ENCODE peak calls at places on chromosome 11, in ten cellular contexts. M is transverse colon; I is osteocyte; P is CD8-positive, alpha-beta T cell; H is GM12865; Q is PC-3; K is bronchial epithelial cell; C is GM20000; J is HFF-Myc; U is GM06990. N is an unnamed sample.

GRCh38 chr11:107576497-107577086 is 11.1 kb upstream of the ALKBH8 start:
- DNase-seq in M (peak), I (no peak), P (peak), H (peak), Q (peak), K (peak), C (peak), J (no peak), U (no peak), N (no peak)

GRCh38 chr11:133040289-133040893 is 491.9 kb downstream of the OPCML start:
- DNase-seq in M (no peak), I (no peak), P (no peak), H (no peak), Q (no peak), K (peak), C (no peak), J (no peak), U (no peak), N (no peak)

GRCh38 chr11:22338465-22338810 is 257 bp downstream of the SLC17A6 start:
- DNase-seq in M (no peak), I (no peak), P (no peak), H (no peak), Q (no peak), K (no peak), C (no peak), J (no peak), U (no peak), N (no peak)

GRCh38 chr11:100709233-100709999 is 22.3 kb downstream of the ARHGAP42 start:
- DNase-seq in M (no peak), I (no peak), P (no peak), H (peak), Q (peak), K (peak), C (peak), J (no peak), U (peak), N (no peak)

GRCh38 chr11:116454020-116454645 is 318.7 kb downstream of the BUD13 start:
- DNase-seq in M (peak), I (no peak), P (no peak), H (peak), Q (peak), K (peak), C (peak), J (peak), U (no peak), N (no peak)

GRCh38 chr11:83558281-83558680 is 272.1 kb upstream of the CCDC90B start:
- DNase-seq in M (no peak), I (no peak), P (no peak), H (no peak), Q (no peak), K (no peak), C (no peak), J (no peak), U (no peak), N (no peak)

GRCh38 chr11:33829430-33830141 is 55.3 kb upstream of the FBXO3 start:
- DNase-seq in M (peak), I (no peak), P (peak), H (peak), Q (peak), K (peak), C (peak), J (peak), U (no peak), N (no peak)

GRCh38 chr11:127640822-127641485 is 640.4 kb upstream of the KIRREL3 start:
- DNase-seq in M (no peak), I (no peak), P (no peak), H (no peak), Q (peak), K (no peak), C (no peak), J (no peak), U (no peak), N (no peak)

GRCh38 chr11:10293423-10294288 is at the start of gene SBF2:
- DNase-seq in M (peak), I (peak), P (peak), H (peak), Q (peak), K (peak), C (peak), J (peak), U (peak), N (peak)

GRCh38 chr11:96015911-96016565 is 92.1 kb upstream of the MTMR2 start:
- DNase-seq in M (no peak), I (no peak), P (peak), H (no peak), Q (no peak), K (no peak), C (no peak), J (no peak), U (no peak), N (no peak)

GRCh38 chr11:8608646-8609045 is 14.6 kb upstream of the STK33 start:
- DNase-seq in M (no peak), I (peak), P (no peak), H (no peak), Q (no peak), K (peak), C (no peak), J (no peak), U (no peak), N (no peak)

GRCh38 chr11:123233978-123234340 is 38.9 kb upstream of the CLMP start:
- DNase-seq in M (no peak), I (no peak), P (no peak), H (no peak), Q (no peak), K (no peak), C (no peak), J (no peak), U (no peak), N (no peak)

GRCh38 chr11:6498121-6498520 is 1.0 kb downstream of the DNHD1 start:
- DNase-seq in M (no peak), I (no peak), P (no peak), H (no peak), Q (no peak), K (no peak), C (no peak), J (no peak), U (no peak), N (no peak)

GRCh38 chr11:75323609-75324008 is 27.9 kb downstream of the ARRB1 start:
- DNase-seq in M (peak), I (no peak), P (no peak), H (no peak), Q (no peak), K (peak), C (no peak), J (no peak), U (no peak), N (no peak)

GRCh38 chr11:109961261-109961660 is 131.9 kb upstream of the ZC3H12C start:
- DNase-seq in M (no peak), I (no peak), P (no peak), H (no peak), Q (no peak), K (no peak), C (no peak), J (no peak), U (no peak), N (no peak)

GRCh38 chr11:74671520-74672196 is 59.6 kb downstream of the CHRDL2 start:
- DNase-seq in M (no peak), I (peak), P (no peak), H (no peak), Q (peak), K (peak), C (no peak), J (no peak), U (no peak), N (no peak)

GRCh38 chr11:15565846-15566245 is 451.1 kb downstream of the INSC start:
- DNase-seq in M (no peak), I (no peak), P (no peak), H (no peak), Q (no peak), K (no peak), C (no peak), J (no peak), U (no peak), N (no peak)

GRCh38 chr11:123056835-123057491 is 5.0 kb downstream of the HSPA8 start:
- DNase-seq in M (no peak), I (no peak), P (no peak), H (no peak), Q (no peak), K (no peak), C (no peak), J (no peak), U (no peak), N (no peak)

GRCh38 chr11:96215094-96215782 is 127.8 kb downstream of the MAML2 start:
- DNase-seq in M (peak), I (no peak), P (peak), H (peak), Q (peak), K (no peak), C (peak), J (no peak), U (peak), N (no peak)

GRCh38 chr11:103682318-103683184 is 353.9 kb upstream of the DDI1 start:
- DNase-seq in M (peak), I (no peak), P (peak), H (peak), Q (peak), K (peak), C (peak), J (peak), U (peak), N (no peak)

GRCh38 chr11:26623076-26623666 is 51.1 kb upstream of the MUC15 start:
- DNase-seq in M (no peak), I (no peak), P (no peak), H (no peak), Q (peak), K (peak), C (peak), J (no peak), U (no peak), N (no peak)

GRCh38 chr11:43984039-43984438 is 41.6 kb downstream of the C11orf96 start:
- DNase-seq in M (no peak), I (no peak), P (no peak), H (no peak), Q (no peak), K (no peak), C (no peak), J (no peak), U (no peak), N (no peak)

GRCh38 chr11:997907-998306 is 38.6 kb downstream of the MUC6 start:
- DNase-seq in M (no peak), I (no peak), P (no peak), H (no peak), Q (no peak), K (no peak), C (no peak), J (no peak), U (no peak), N (no peak)

GRCh38 chr11:789951-790350 is at the start of gene CEND1:
- DNase-seq in M (no peak), I (peak), P (no peak), H (peak), Q (no peak), K (no peak), C (peak), J (no peak), U (peak), N (no peak)

GRCh38 chr11:130879836-130880235 is 36.4 kb downstream of the SNX19 start:
- DNase-seq in M (no peak), I (no peak), P (no peak), H (no peak), Q (no peak), K (no peak), C (no peak), J (no peak), U (no peak), N (no peak)

GRCh38 chr11:126840975-126841374 is 159.6 kb downstream of the KIRREL3 start:
- DNase-seq in M (no peak), I (no peak), P (no peak), H (no peak), Q (no peak), K (no peak), C (no peak), J (no peak), U (no peak), N (no peak)

GRCh38 chr11:1148752-1149180 is 9.0 kb upstream of the MUC5AC start:
- DNase-seq in M (peak), I (no peak), P (no peak), H (no peak), Q (no peak), K (no peak), C (no peak), J (no peak), U (no peak), N (no peak)

GRCh38 chr11:47899801-47900200 is 51.7 kb upstream of the NUP160 start:
- DNase-seq in M (peak), I (no peak), P (no peak), H (peak), Q (no peak), K (no peak), C (peak), J (no peak), U (peak), N (no peak)

DNA sequence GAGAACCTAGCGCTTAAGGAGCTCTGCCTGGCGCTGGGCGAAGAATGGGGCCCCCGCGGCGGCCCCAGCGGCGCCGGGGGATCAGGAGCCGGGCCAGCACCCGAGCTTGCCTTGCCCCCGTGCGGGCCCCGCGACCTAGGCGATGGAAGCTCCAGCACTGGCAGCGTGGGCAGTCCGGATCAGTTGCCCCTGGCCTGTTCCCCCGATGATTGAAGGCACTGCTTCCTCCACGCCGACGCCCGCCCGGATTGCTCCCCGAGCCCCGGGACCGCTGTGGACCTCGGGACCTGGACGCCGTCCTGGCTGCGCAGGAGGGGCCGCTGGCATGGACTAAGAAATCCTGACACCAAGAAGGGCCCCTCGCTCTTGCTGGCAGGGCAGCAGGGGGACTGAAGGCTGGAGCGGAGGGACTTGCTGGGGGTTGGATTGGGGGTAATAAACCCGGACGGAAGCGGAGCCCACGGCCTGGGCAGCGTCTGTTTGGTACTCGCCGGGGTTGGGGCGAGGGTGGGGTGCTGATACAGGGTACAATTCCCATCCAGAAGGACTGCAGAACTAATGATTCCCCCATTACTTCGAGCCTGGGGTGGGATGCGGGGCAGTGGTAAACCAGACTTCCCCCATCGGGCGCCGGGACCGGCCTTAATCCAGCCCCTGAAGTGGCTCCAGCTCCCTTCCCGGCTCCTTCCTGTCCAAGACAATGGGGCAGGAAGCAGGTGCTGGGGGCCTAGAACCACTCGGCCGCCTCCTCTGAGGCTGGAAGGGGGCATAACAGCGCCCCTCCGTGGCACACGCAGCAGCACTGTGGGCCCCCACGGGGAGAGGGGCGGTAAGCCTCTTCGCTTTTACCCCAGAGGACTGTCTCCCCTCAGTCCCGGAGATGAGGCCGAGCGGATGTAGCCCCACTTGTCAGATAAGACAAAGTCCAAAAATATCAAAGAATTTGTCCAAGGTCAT is 985 bp downstream of the CCDC85B start:
- DNase-seq in M (no peak), I (peak), P (peak), H (peak), Q (peak), K (no peak), C (no peak), J (no peak), U (peak), N (no peak)
- TF ChIP-seq CTCF in M (no peak), I (peak), P (peak), H (peak), Q (peak), K (peak), C (peak), J (peak), U (peak), N (no peak)

DNA sequence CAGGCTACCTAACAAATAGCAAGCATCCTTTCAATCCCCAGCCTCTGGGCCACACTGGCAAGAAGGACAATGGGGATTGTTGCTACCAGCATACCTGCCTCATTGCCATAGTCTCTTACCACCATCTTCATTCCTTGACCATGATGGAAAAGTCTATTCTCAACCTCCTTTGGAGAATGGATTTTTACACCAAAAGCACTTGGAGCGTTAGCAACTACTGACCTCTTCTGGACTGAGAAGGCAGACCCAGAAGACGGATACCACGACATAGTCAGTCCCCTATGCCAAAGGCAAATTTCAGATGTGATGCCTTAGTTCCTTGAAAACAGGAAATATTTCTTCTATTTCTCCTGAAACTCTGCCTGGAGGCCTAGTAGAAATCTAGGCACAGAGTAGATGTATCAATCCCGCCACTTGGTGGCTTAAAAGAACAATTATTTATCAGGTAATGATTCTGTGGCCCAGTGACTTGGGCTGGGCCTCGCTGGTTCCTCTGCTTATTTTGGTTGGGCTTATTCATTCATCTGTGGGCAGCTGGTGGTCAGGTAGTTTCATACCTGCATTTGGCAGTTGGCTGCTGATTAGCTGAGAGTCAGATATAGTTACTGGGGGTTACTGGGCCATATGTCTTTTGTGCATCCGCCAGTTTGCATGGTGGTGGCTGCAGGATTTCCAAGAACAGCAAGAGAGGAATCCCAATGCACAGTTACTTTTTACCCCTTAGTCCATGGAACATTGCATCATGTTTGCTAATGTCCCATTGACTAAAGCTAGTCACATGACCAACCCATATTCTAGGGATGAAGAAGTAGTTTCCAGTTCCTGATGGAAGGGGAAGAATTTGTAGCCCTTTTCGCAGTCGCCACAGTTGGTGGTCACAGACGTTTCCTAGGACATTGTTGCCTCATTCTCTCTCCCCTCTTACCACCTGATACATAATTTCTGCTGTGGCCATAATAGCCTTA is 75.2 kb downstream of the DHCR7 start:
- DNase-seq in M (no peak), I (no peak), P (no peak), H (peak), Q (peak), K (peak), C (no peak), J (no peak), U (peak), N (no peak)
- TF ChIP-seq CTCF in M (no peak), I (peak), P (no peak), H (no peak), Q (peak), K (peak), C (no peak), J (peak), U (peak), N (no peak)

GRCh38 chr11:24513837-24514594 is 17.2 kb downstream of the LUZP2 start:
- DNase-seq in M (no peak), I (no peak), P (no peak), H (no peak), Q (peak), K (no peak), C (no peak), J (no peak), U (no peak), N (no peak)

GRCh38 chr11:24511518-24511917 is 14.7 kb downstream of the LUZP2 start:
- DNase-seq in M (no peak), I (no peak), P (no peak), H (no peak), Q (peak), K (peak), C (no peak), J (no peak), U (no peak), N (no peak)

DNA sequence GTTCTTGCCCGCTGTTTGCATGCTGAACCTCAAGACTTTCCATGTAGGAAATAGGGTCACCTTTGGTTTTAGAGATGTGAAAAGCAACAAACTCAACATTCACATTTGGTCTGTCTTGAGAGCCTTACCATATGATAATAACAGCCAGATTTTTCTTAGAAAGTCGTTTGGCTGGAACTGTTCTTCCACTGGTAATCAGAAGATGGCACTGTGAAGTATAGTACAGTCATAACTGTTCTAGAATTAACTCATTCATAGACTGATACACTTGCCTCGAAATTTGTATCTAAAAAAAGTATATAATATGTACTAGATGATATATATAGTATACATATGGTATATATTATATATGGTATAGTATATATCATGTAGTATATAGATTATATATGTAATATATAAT is 12.3 kb downstream of the LUZP2 start:
- DNase-seq in M (no peak), I (no peak), P (no peak), H (no peak), Q (peak), K (peak), C (no peak), J (no peak), U (no peak), N (no peak)
- TF ChIP-seq CTCF in M (no peak), I (peak), P (no peak), H (no peak), Q (peak), K (peak), C (no peak), J (no peak), U (no peak), N (no peak)

GRCh38 chr11:92226331-92227232 is 2.0 kb downstream of the FAT3 start:
- DNase-seq in M (no peak), I (peak), P (no peak), H (no peak), Q (no peak), K (no peak), C (peak), J (no peak), U (no peak), N (no peak)

GRCh38 chr11:92222701-92223100 is 1.9 kb upstream of the FAT3 start:
- DNase-seq in M (no peak), I (no peak), P (no peak), H (no peak), Q (no peak), K (no peak), C (no peak), J (no peak), U (no peak), N (no peak)

GRCh38 chr11:92225206-92225562 is 566 bp downstream of the FAT3 start:
- DNase-seq in M (no peak), I (no peak), P (no peak), H (no peak), Q (no peak), K (no peak), C (no peak), J (no peak), U (no peak), N (no peak)

GRCh38 chr11:92225563-92226308 is 1.1 kb downstream of the FAT3 start:
- DNase-seq in M (no peak), I (no peak), P (no peak), H (no peak), Q (no peak), K (no peak), C (peak), J (no peak), U (no peak), N (no peak)

GRCh38 chr11:92224394-92225205 is at the start of gene FAT3:
- DNase-seq in M (no peak), I (peak), P (no peak), H (no peak), Q (no peak), K (no peak), C (peak), J (no peak), U (no peak), N (no peak)
- TF ChIP-seq CTCF in M (no peak), I (no peak), P (no peak), H (no peak), Q (no peak), K (no peak), C (no peak), J (no peak), U (no peak), N (no peak)